ENCODE peak calls at places on chromosomes 12 and 14, in four cellular contexts. M is naive thymus-derived CD4-positive, alpha-beta T cell; O is uterus; J is testis. Z is an unnamed sample.

GRCh38 chr12:55728185-55728931 is 451 bp downstream of the CD63 start:
- DNase-seq in J (peak; percentile 80), O (peak; percentile 83), M (no peak), Z (peak; percentile 86)

GRCh38 chr14:90228478-90228877 is 27.9 kb upstream of the PSMC1 start:
- DNase-seq in M (no peak), J (no peak), O (no peak), Z (no peak)

GRCh38 chr12:31634620-31635019 is 24.9 kb upstream of the ETFBKMT start:
- DNase-seq in O (no peak), M (no peak), J (no peak), Z (no peak)

GRCh38 chr12:70822431-70822830 is 98.1 kb downstream of the PTPRR start:
- DNase-seq in O (no peak), J (no peak), M (no peak), Z (no peak)

GRCh38 chr12:85029456-85029855 is 6.6 kb downstream of the TSPAN19 start:
- DNase-seq in O (no peak), J (no peak), M (no peak), Z (no peak)

GRCh38 chr14:37263656-37264236 is 66.0 kb downstream of the MIPOL1 start:
- DNase-seq in O (no peak), J (no peak), M (no peak), Z (no peak)

GRCh38 chr12:80681-81190 is 14.2 kb downstream of the IQSEC3 start:
- DNase-seq in O (no peak), M (no peak), J (no peak), Z (no peak)

GRCh38 chr12:2974560-2974971 is 15.4 kb downstream of the TEAD4 start:
- DNase-seq in M (no peak), O (no peak), J (no peak), Z (no peak)

GRCh38 chr14:33998263-33998662 is 47.4 kb upstream of the EGLN3 start:
- DNase-seq in J (no peak), M (no peak), O (no peak), Z (no peak)

GRCh38 chr12:54588110-54588831 is at the start of gene PPP1R1A:
- DNase-seq in J (no peak), O (no peak), M (no peak), Z (no peak)

GRCh38 chr14:60646202-60646886 is 2.9 kb downstream of the SIX1 start:
- DNase-seq in O (no peak), M (no peak), J (no peak), Z (no peak)

DNA sequence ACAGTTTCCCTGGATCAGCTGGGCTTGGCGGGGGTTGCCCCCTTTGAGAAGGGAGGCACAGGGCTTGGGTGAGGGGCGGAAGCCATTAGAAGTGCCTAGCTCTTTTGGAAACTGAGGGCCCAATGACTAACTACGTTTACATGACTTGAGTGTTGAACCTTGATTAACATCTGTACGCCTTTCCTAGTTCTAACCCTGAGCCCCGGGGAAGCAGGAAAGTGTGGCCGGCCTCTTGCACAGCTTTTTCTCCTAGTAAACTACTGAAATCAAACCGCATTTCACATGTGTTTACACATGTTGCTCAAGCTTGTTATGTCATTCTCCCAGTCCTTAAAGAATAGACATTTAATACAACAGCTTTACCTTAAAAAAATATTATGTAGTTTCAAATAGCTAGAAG is 1356.4 kb upstream of the TMEM132C start:
- DNase-seq in M (no peak), J (no peak), O (no peak), Z (no peak)
- H3K27ac ChIP-seq in M (no peak overlapping the region), J (no peak overlapping the region), O (no peak overlapping the region), Z (no peak overlapping the region)

GRCh38 chr14:96143906-96144305 is 60.7 kb upstream of the BDKRB2 start:
- DNase-seq in M (no peak), O (no peak), J (no peak), Z (no peak)

GRCh38 chr14:96148631-96149030 is 56.0 kb upstream of the BDKRB2 start:
- DNase-seq in O (no peak), J (no peak), M (no peak), Z (no peak)

GRCh38 chr14:96149131-96149530 is 55.5 kb upstream of the BDKRB2 start:
- DNase-seq in O (no peak), M (no peak), J (no peak), Z (no peak)

GRCh38 chr14:96145116-96145864 is 59.3 kb upstream of the BDKRB2 start:
- DNase-seq in M (no peak), O (no peak), J (no peak), Z (no peak)

DNA sequence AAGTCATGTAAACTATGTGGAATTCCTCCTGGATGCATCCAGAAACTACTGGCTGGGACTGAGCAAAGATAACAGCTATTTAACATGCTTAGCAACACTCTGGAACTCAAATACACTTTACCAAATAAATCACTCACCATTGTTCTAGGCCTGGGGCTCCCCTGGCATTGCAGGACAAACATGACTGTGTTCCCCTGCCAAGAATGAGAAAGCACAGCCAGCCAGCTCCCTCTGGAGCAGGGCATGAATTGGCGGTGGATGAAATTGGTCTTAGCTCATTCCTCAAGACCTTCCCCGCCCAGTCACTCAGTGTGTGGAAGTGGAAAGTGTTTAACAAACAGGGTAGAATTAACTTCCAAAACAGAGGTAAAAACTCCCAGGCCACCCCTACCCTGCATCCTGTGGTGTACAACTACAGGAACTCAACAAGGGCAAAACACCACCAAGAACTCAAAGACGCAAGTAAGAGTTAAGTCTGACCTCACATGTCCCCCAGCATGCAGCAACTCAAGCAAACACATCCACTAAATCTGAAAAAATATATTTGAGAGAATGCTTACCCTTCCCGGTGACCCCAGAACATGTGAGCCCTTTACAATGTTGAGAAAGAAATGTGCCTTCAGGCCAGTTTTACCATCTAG is 58.4 kb upstream of the BDKRB2 start:
- DNase-seq in M (no peak), O (peak; percentile 37), J (no peak), Z (peak; percentile 19)
- H3K27ac ChIP-seq in M (no peak overlapping the region), O (peak overlapping the region; percentile 61), J (no peak overlapping the region), Z (no peak overlapping the region)

GRCh38 chr14:104580961-104581360 is 1.4 kb downstream of the C14orf180 start:
- DNase-seq in M (no peak), O (peak; percentile 21), J (peak; percentile 61), Z (peak; percentile 27)
- H3K27ac ChIP-seq in M (no peak overlapping the region), O (no peak overlapping the region), J (no peak overlapping the region), Z (peak overlapping the region; percentile 41)

DNA sequence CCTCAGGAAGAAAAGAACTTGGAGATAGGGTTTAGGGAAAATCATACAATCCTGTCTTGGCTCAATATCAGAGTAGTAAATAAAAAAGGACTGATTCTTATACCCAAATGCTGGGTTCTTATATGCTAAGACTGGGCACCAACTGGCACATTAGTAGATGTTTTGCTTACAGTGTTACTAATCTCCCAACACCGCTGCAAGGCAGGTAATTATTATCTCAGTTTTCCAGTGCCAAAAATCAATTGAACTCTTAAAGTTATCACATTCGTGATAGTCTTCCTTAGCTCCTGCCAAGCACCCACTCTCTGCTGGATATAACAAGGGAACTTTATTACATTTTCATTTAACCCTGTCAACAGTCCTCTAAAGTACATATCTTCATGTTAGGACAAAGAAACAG is 25.0 kb upstream of the HIGD1C start:
- DNase-seq in M (no peak), J (no peak), O (no peak), Z (no peak)
- H3K27ac ChIP-seq in M (no peak overlapping the region), J (peak overlapping the region; percentile 90), O (peak overlapping the region; percentile 95), Z (peak overlapping the region; percentile 88)

GRCh38 chr14:52700701-52701172 is 5.4 kb upstream of the ERO1A start:
- DNase-seq in J (no peak), O (no peak), M (no peak), Z (no peak)
- H3K27ac ChIP-seq in J (no peak overlapping the region), O (no peak overlapping the region), M (no peak overlapping the region), Z (no peak overlapping the region)

GRCh38 chr12:14774944-14775651 is 28.2 kb downstream of the WBP11 start:
- DNase-seq in J (peak; percentile 54), M (peak; percentile 19), O (peak; percentile 70), Z (peak; percentile 51)

GRCh38 chr12:14771651-14772137 is 31.6 kb downstream of the WBP11 start:
- DNase-seq in J (no peak), M (peak; percentile 77), O (no peak), Z (no peak)

GRCh38 chr12:14773685-14774073 is 29.6 kb downstream of the WBP11 start:
- DNase-seq in J (no peak), O (no peak), M (no peak), Z (no peak)

GRCh38 chr12:14774074-14774943 is 29.0 kb downstream of the WBP11 start:
- DNase-seq in O (peak; percentile 98), M (peak; percentile 92), J (peak; percentile 99), Z (peak; percentile 95)

DNA sequence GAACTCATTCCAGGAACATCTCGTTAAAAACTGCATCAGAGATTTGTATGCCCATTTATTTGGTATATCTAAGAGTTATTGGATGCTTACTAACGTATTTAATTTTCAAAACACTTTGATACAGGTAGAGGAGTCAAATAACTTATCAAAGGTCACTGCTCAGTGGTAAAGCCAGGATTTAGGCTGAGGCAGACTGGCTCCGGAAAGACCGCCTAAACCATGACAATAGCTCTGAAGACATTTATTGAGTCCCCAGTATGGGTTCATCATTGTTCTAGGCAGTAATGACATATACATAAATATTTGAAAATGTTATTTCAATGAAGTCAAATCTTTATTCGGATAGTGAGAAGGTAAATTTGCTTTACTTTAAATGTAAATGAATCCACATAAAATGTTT is 30.3 kb downstream of the WBP11 start:
- DNase-seq in M (no peak), J (no peak), O (no peak), Z (no peak)
- H3K27ac ChIP-seq in M (no peak overlapping the region), J (no peak overlapping the region), O (no peak overlapping the region), Z (no peak overlapping the region)